ENCODE peak calls at places on chromosomes 3 and 15, in nine cellular contexts. Y, J, R, B, P, W, L, V and Q are unnamed samples.

GRCh38 chr3:184583345-184584000 is 21.9 kb downstream of the EPHB3 start:
- DNase-seq in Y (no peak), J (no peak), R (no peak), B (no peak), P (peak; percentile 35), W (no peak), L (no peak), V (no peak), Q (no peak)

GRCh38 chr3:126508539-126508938 is 9.0 kb downstream of the UROC1 start:
- DNase-seq in Y (no peak), J (no peak), R (no peak), B (no peak), P (no peak), W (no peak), L (no peak), V (peak; percentile 20), Q (no peak)

GRCh38 chr3:122298239-122298638 is 26.8 kb upstream of the CSTA start:
- DNase-seq in Y (no peak), J (no peak), R (no peak), B (peak; percentile 86), P (no peak), W (no peak), L (no peak), V (no peak), Q (no peak)

GRCh38 chr15:88690331-88690730 is 51.5 kb downstream of the ISG20 start:
- DNase-seq in Y (no peak), J (no peak), R (no peak), B (no peak), P (no peak), W (no peak), L (no peak), V (no peak), Q (no peak)

GRCh38 chr3:141963301-141963700 is 86.9 kb downstream of the ATP1B3 start:
- DNase-seq in Y (no peak), J (no peak), R (no peak), B (no peak), P (no peak), W (no peak), L (no peak), V (no peak), Q (no peak)

GRCh38 chr3:41199866-41200668 is 762 bp downstream of the CTNNB1 start:
- DNase-seq in Y (peak; percentile 14), J (no peak), R (peak; percentile 4), B (no peak), P (no peak), W (peak; percentile 63), L (peak; percentile 34), V (peak; percentile 66), Q (no peak)

GRCh38 chr15:42121021-42121420 is 26.7 kb upstream of the PLA2G4D start:
- DNase-seq in Y (no peak), J (no peak), R (peak; percentile 92), B (no peak), P (no peak), W (no peak), L (peak; percentile 42), V (no peak), Q (no peak)

GRCh38 chr15:59567369-59567768 is 44.2 kb upstream of the GCNT3 start:
- DNase-seq in Y (no peak), J (no peak), R (no peak), B (no peak), P (no peak), W (no peak), L (peak; percentile 66), V (no peak), Q (no peak)

GRCh38 chr15:45583731-45584639 is 3.2 kb upstream of the BLOC1S6 start:
- DNase-seq in Y (no peak), J (no peak), R (no peak), B (no peak), P (no peak), W (no peak), L (no peak), V (no peak), Q (no peak)

GRCh38 chr3:12648384-12648959 is 15.4 kb downstream of the RAF1 start:
- DNase-seq in Y (no peak), J (no peak), R (peak; percentile 7), B (peak; percentile 85), P (no peak), W (peak; percentile 58), L (no peak), V (no peak), Q (no peak)

GRCh38 chr3:127803619-127804018 is 18.7 kb downstream of the MGLL start:
- DNase-seq in Y (no peak), J (no peak), R (no peak), B (no peak), P (no peak), W (no peak), L (peak; percentile 75), V (no peak), Q (no peak)

GRCh38 chr15:71390101-71390500 is 274.8 kb downstream of the THSD4 start:
- DNase-seq in Y (no peak), J (no peak), R (no peak), B (no peak), P (no peak), W (no peak), L (no peak), V (no peak), Q (no peak)

GRCh38 chr15:37682304-37682703 is 252.1 kb upstream of the TMCO5A start:
- DNase-seq in Y (no peak), J (no peak), R (no peak), B (no peak), P (no peak), W (peak; percentile 8), L (peak; percentile 36), V (no peak), Q (no peak)

GRCh38 chr15:63172376-63173115 is 15.3 kb upstream of the RPS27L start:
- DNase-seq in Y (no peak), J (no peak), R (no peak), B (no peak), P (no peak), W (no peak), L (no peak), V (no peak), Q (no peak)

GRCh38 chr3:13282528-13282985 is 137.6 kb downstream of the NUP210 start:
- DNase-seq in Y (no peak), J (no peak), R (no peak), B (no peak), P (no peak), W (no peak), L (no peak), V (peak; percentile 45), Q (no peak)

GRCh38 chr3:183506674-183507290 is 48.7 kb downstream of the KLHL6 start:
- DNase-seq in Y (no peak), J (no peak), R (peak; percentile 25), B (no peak), P (no peak), W (peak; percentile 41), L (no peak), V (no peak), Q (no peak)

GRCh38 chr15:31197497-31198414 is 96.2 kb upstream of the TRPM1 start:
- DNase-seq in Y (peak; percentile 26), J (no peak), R (no peak), B (peak; percentile 47), P (peak; percentile 63), W (peak; percentile 43), L (peak; percentile 20), V (peak; percentile 65), Q (no peak)

GRCh38 chr15:82999905-83000671 is 11.4 kb downstream of the C15orf40 start:
- DNase-seq in Y (no peak), J (no peak), R (peak; percentile 46), B (peak; percentile 43), P (no peak), W (peak; percentile 70), L (peak; percentile 59), V (no peak), Q (no peak)
- TF ChIP-seq CTCF in Y (peak; percentile 66), J (peak; percentile 44), R (no peak), B (peak; percentile 59), P (peak; percentile 39), W (peak; percentile 83), L (peak; percentile 57), V (peak; percentile 50), Q (peak; percentile 75)

GRCh38 chr3:165874663-165875489 is 37.7 kb upstream of the BCHE start:
- DNase-seq in Y (no peak), J (no peak), R (no peak), B (no peak), P (no peak), W (no peak), L (no peak), V (no peak), Q (no peak)

DNA sequence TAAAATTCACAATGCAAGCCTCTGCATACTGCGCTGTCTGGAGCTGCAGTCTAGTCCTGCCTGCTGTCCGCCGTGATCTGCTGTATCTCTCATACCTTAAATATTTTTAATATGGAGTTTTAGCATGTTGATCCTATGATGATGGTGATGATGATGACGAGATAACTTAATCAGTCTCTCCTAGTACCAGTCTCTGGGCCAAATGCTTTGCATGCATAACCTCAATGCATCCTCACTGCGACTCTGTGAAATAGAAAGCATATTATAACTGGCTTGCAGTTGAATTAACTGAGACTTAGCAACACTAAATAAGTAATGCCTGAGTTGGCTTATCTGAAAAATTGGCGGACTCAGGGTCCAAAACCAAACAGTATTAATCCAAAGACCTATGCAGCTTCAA is 38.4 kb upstream of the BCHE start:
- DNase-seq in Y (no peak), J (no peak), R (no peak), B (no peak), P (no peak), W (no peak), L (no peak), V (no peak), Q (no peak)
- TF ChIP-seq CTCF in Y (no peak), J (no peak), R (no peak), B (no peak), P (no peak), W (no peak), L (no peak), V (no peak), Q (no peak)

GRCh38 chr3:38163117-38163870 is 2.0 kb upstream of the OXSR1 start:
- DNase-seq in Y (no peak), J (no peak), R (peak; percentile 50), B (no peak), P (no peak), W (peak; percentile 46), L (no peak), V (no peak), Q (no peak)
- TF ChIP-seq CTCF in Y (no peak), J (peak; percentile 26), R (peak; percentile 36), B (peak; percentile 21), P (no peak), W (peak; percentile 22), L (no peak), V (peak; percentile 24), Q (no peak)

GRCh38 chr3:156469456-156469855 is 85.5 kb downstream of the SSR3 start:
- DNase-seq in Y (no peak), J (no peak), R (no peak), B (no peak), P (no peak), W (no peak), L (no peak), V (no peak), Q (no peak)

GRCh38 chr3:156474560-156475389 is 80.1 kb downstream of the SSR3 start:
- DNase-seq in Y (no peak), J (no peak), R (no peak), B (no peak), P (peak; percentile 49), W (peak; percentile 10), L (peak; percentile 8), V (no peak), Q (no peak)

GRCh38 chr3:156472150-156472549 is 82.8 kb downstream of the SSR3 start:
- DNase-seq in Y (no peak), J (no peak), R (no peak), B (no peak), P (no peak), W (peak; percentile 8), L (no peak), V (no peak), Q (no peak)

GRCh38 chr3:156473341-156473740 is 81.6 kb downstream of the SSR3 start:
- DNase-seq in Y (no peak), J (no peak), R (no peak), B (no peak), P (no peak), W (no peak), L (no peak), V (no peak), Q (no peak)

GRCh38 chr3:156471431-156471830 is 83.5 kb downstream of the SSR3 start:
- DNase-seq in Y (no peak), J (no peak), R (no peak), B (no peak), P (no peak), W (no peak), L (no peak), V (no peak), Q (no peak)
- TF ChIP-seq CTCF in Y (no peak), J (no peak), R (no peak), B (no peak), P (no peak), W (no peak), L (no peak), V (no peak), Q (no peak)